ENCODE peak calls at places on chromosomes 13 and 19, in five cellular contexts. P, K, I, U and T are unnamed samples.

GRCh38 chr13:87982436-87982835 is 311.3 kb downstream of the SLITRK5 start:
- DNase-seq in P (no peak), K (no peak), I (no peak), U (no peak), T (no peak)

GRCh38 chr19:45781282-45782161 is 768 bp downstream of the DMPK start:
- DNase-seq in P (peak), K (peak), I (no peak), U (no peak), T (no peak)

GRCh38 chr13:20174656-20175405 is 14.0 kb upstream of the GJA3 start:
- DNase-seq in P (peak), K (peak), I (peak), U (no peak), T (no peak)

GRCh38 chr13:97889803-97890202 is 63.7 kb upstream of the IPO5 start:
- DNase-seq in P (no peak), K (no peak), I (no peak), U (no peak), T (no peak)

GRCh38 chr19:49808762-49809154 is 4.3 kb downstream of the FUZ start:
- DNase-seq in P (peak), K (peak), I (peak), U (peak), T (peak)

GRCh38 chr19:14472202-14472961 is 2.8 kb downstream of the PTGER1 start:
- DNase-seq in P (peak), K (peak), I (peak), U (peak), T (peak)

GRCh38 chr13:87128006-87128405 is 543.2 kb upstream of the SLITRK5 start:
- DNase-seq in P (no peak), K (no peak), I (no peak), U (no peak), T (no peak)

GRCh38 chr19:27774337-27774736 is 1438.6 kb downstream of the UQCRFS1 start:
- DNase-seq in P (no peak), K (no peak), I (no peak), U (no peak), T (no peak)

GRCh38 chr19:13892885-13893284 is 13.0 kb downstream of the BRME1 start:
- DNase-seq in P (no peak), K (no peak), I (no peak), U (no peak), T (no peak)

DNA sequence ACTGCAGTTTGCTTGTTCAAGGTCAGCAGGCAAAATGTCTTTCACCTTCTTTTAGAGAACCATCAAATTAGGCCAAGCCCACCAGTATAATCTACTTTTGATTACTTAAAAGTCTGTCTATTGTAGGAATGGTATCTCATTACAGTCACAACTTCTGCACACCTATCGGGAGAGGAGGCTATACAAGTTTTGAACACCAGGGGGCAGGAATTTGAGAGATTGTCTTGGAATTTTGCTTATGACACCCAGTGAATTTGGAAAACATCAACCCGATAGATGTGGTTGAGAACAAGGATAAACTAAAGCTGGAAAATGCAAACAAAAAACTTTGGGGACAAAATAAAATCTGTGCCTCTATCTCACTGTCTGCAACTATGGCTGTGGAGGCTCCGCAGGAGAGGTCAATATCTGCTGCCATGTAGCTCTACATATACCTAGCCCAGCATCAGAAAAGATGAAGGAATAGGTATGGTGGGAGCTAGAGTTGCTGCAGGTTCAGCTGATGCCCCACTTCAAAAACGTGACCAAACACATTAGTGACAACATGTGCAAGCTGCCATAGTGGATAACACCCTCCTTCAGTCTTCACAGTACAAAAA is 1299.2 kb upstream of the SPRY2 start:
- DNase-seq in P (no peak), K (peak), I (no peak), U (no peak), T (no peak)
- TF ChIP-seq CTCF in P (no peak), K (peak), I (no peak), U (peak), T (no peak)

DNA sequence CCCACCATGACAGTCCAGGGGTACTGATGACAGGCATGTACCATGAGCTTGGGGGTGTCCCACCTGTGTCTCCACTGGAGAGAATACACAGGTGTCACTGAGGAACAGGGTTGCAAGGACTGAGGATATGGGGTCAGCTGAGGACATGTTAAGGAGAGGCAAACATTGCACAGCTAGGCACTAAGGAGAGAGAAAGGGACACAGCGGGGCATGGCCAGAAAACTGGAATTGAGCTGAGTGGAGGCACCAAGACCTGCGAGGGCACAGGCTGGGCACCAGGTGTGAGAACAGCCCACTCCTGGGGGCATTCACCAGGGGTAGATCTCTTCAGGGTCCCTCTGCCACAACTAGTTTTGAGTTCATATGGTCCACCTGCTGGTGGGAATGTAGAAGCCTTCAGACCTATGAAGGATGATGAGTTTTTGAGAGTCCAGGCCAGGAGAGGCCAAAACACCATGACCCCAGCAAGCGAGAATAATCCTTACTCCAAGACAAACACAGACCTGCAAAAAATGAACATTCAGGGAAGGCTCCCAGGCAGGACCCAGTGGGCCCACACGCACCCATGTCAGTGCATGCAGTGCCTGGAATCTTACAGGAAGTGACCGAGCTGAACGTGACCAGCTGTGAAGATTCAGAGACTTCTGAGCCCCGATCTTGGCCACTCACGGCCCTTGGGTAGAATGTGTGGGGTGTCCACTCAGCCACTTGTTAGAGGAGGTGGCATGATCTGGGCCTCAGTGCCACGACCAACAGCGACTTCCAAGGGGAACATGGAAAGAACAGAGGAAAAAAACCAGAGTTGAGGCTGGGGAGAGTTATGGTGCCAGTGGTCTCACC is 1.4 kb upstream of the ZNF584 start:
- DNase-seq in P (no peak), K (no peak), I (no peak), U (no peak), T (no peak)
- TF ChIP-seq CTCF in P (no peak), K (no peak), I (no peak), U (peak), T (no peak)

GRCh38 chr13:112617754-112618375 is 29.9 kb upstream of the TUBGCP3 start:
- DNase-seq in P (no peak), K (no peak), I (no peak), U (no peak), T (no peak)

GRCh38 chr13:112618501-112618900 is 30.5 kb upstream of the TUBGCP3 start:
- DNase-seq in P (no peak), K (no peak), I (no peak), U (no peak), T (no peak)

GRCh38 chr13:112615391-112615790 is 27.4 kb upstream of the TUBGCP3 start:
- DNase-seq in P (no peak), K (no peak), I (no peak), U (no peak), T (no peak)

GRCh38 chr13:112614835-112615234 is 26.9 kb upstream of the TUBGCP3 start:
- DNase-seq in P (no peak), K (no peak), I (no peak), U (no peak), T (no peak)

DNA sequence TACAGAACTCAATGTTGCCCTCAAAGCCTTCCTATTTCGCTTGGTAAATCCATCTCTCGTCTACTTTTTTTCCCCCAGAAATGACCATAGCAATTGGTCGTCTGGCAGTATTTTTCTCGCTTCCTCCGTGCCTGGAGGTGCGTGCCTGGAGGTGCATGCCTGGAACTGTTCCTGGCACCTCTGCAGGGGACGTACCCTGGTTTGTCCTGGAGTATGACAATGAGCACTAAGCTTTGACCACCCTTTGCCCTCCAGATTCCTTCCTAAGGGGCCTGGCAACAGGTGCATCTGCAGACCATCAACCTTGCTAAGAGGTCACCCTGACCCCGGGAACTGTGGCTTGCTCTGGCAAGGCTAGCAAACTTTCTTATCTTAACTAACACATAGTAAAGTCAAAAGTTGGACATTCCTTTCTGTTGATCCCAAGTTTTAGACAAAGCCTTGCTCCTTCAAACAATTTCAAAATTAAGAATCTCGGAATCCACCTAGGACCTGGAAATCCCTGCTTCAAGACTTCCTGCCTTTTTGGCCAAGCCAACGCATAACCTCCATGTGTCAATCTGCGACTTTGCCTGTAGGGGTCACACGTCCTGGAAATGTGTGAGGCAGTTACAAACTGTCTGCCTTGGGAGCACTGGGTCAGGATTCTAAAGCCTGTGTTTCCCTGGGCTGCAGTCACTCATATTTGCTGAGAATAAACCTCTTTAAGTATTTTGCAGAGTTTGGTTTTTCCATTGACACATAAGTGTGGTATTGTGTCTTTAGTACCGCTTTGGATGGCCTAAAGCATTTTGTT is 28.8 kb upstream of the TUBGCP3 start:
- DNase-seq in P (no peak), K (peak), I (no peak), U (no peak), T (no peak)
- TF ChIP-seq CTCF in P (peak), K (peak), I (peak), U (peak), T (peak)

DNA sequence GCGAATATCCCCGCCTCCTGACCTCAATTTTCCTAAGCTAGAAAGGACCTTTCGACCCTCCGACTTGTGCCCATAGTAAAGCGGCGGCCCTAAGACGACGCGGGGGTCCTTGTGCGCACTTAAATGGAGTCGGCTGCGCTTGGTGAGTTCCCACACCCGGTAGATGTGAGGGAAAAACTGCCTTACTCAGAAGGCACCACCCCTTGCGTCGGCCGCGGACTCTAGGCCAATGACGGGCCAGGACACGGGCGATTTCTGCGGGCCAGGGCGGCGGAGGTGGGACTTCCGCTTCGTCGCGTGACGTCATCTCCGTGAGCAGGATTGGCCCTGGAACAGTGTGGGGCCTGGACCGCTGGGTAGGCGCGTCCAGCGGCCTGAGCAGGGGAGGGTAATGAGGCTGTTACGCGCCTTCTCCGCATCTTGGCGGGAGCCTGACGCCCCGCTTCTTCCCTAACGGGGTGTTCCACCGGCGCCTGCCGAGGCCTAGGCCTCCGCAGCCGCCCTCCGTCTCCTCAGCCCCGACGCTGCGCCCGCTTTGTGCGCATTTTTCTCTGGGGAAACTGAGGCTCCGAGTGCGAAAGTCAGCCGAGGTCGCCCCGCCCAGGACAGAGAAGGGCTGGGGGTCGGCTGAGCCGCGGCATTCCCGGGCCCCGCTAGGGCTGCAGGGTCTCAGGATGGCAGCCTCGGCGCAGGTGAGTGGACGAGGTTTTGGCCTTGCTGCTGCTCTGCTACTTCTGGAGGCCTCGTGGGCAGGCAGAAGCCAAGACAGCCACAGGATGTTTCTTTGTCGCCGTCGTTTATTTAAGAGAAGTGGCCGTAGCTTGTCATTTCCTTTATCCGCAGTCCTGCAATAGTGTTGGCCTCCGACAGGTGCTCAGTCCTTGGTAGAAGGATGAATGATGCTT is at the start of gene ZNF543:
- DNase-seq in P (peak), K (peak), I (peak), U (peak), T (peak)
- TF ChIP-seq CTCF in P (no peak), K (no peak), I (no peak), U (no peak), T (no peak)